ENCODE peak calls at places on chromosomes 2 and 18, in ten cellular contexts. One of them, this sample, is unnamed.

GRCh38 chr2:27779417-27780055 is 8.0 kb downstream of the MRPL33 start:
- DNase-seq in uterus: no peak
- DNase-seq in tibial artery: no peak
- DNase-seq in H1: no peak
- DNase-seq in astrocyte of the spinal cord: no peak
- DNase-seq in adrenal gland: no peak
- DNase-seq in A673: peak
- DNase-seq in astrocyte: no peak
- DNase-seq in transverse colon: no peak
- DNase-seq in breast epithelium: no peak
- DNase-seq in this sample: no peak

GRCh38 chr2:206962966-206963365 is 23.6 kb downstream of the CPO start:
- DNase-seq in uterus: no peak
- DNase-seq in tibial artery: no peak
- DNase-seq in H1: no peak
- DNase-seq in astrocyte of the spinal cord: no peak
- DNase-seq in adrenal gland: no peak
- DNase-seq in A673: no peak
- DNase-seq in astrocyte: no peak
- DNase-seq in transverse colon: no peak
- DNase-seq in breast epithelium: no peak
- DNase-seq in this sample: no peak

GRCh38 chr18:9730786-9731185 is 22.7 kb downstream of the RAB31 start:
- DNase-seq in uterus: no peak
- DNase-seq in tibial artery: no peak
- DNase-seq in H1: no peak
- DNase-seq in astrocyte of the spinal cord: no peak
- DNase-seq in adrenal gland: no peak
- DNase-seq in A673: no peak
- DNase-seq in astrocyte: no peak
- DNase-seq in transverse colon: no peak
- DNase-seq in breast epithelium: no peak
- DNase-seq in this sample: no peak

GRCh38 chr2:26494891-26495290 is 17.0 kb upstream of the OTOF start:
- DNase-seq in uterus: no peak
- DNase-seq in tibial artery: no peak
- DNase-seq in H1: no peak
- DNase-seq in astrocyte of the spinal cord: no peak
- DNase-seq in adrenal gland: no peak
- DNase-seq in A673: no peak
- DNase-seq in astrocyte: no peak
- DNase-seq in transverse colon: no peak
- DNase-seq in breast epithelium: no peak
- DNase-seq in this sample: no peak

GRCh38 chr2:240890691-240891090 is 5.3 kb downstream of the MAB21L4 start:
- DNase-seq in uterus: no peak
- DNase-seq in tibial artery: no peak
- DNase-seq in H1: no peak
- DNase-seq in astrocyte of the spinal cord: no peak
- DNase-seq in adrenal gland: no peak
- DNase-seq in A673: no peak
- DNase-seq in astrocyte: no peak
- DNase-seq in transverse colon: no peak
- DNase-seq in breast epithelium: no peak
- DNase-seq in this sample: no peak

GRCh38 chr2:226994775-226995174 is 158.9 kb downstream of the RHBDD1 start:
- DNase-seq in uterus: no peak
- DNase-seq in tibial artery: no peak
- DNase-seq in H1: no peak
- DNase-seq in astrocyte of the spinal cord: no peak
- DNase-seq in adrenal gland: no peak
- DNase-seq in A673: no peak
- DNase-seq in astrocyte: peak
- DNase-seq in transverse colon: no peak
- DNase-seq in breast epithelium: no peak
- DNase-seq in this sample: no peak

GRCh38 chr2:173986805-173987204 is 21.6 kb upstream of the SP3 start:
- DNase-seq in uterus: peak
- DNase-seq in tibial artery: no peak
- DNase-seq in H1: no peak
- DNase-seq in astrocyte of the spinal cord: no peak
- DNase-seq in adrenal gland: no peak
- DNase-seq in A673: no peak
- DNase-seq in astrocyte: no peak
- DNase-seq in transverse colon: peak
- DNase-seq in breast epithelium: no peak
- DNase-seq in this sample: no peak

GRCh38 chr18:66167829-66168463 is 417.1 kb downstream of the CDH7 start:
- DNase-seq in uterus: no peak
- DNase-seq in tibial artery: no peak
- DNase-seq in H1: no peak
- DNase-seq in astrocyte of the spinal cord: no peak
- DNase-seq in adrenal gland: no peak
- DNase-seq in A673: no peak
- DNase-seq in astrocyte: no peak
- DNase-seq in transverse colon: no peak
- DNase-seq in breast epithelium: no peak
- DNase-seq in this sample: no peak

GRCh38 chr2:227228061-227228667 is 63.7 kb downstream of the COL4A3 start:
- DNase-seq in uterus: no peak
- DNase-seq in tibial artery: no peak
- DNase-seq in H1: no peak
- DNase-seq in astrocyte of the spinal cord: no peak
- DNase-seq in adrenal gland: peak
- DNase-seq in A673: peak
- DNase-seq in astrocyte: no peak
- DNase-seq in transverse colon: peak
- DNase-seq in breast epithelium: no peak
- DNase-seq in this sample: no peak

DNA sequence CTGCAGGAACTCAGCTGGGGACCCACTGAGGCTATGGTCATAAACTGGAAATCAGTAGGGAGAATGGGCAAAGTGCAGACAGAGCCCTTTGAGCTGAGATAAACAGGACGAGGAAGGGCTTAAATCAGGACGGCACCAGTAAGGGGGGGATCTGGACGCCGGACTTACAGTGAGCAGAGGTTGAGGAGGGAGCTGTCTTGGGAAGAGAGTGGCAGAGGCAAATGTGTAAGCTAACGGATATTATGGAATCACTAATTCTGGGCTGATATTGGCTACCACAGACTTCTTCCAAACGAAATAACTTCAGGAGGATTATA is 540 bp downstream of the CYP27A1 start:
- DNase-seq in uterus: no peak
- DNase-seq in tibial artery: no peak
- DNase-seq in H1: no peak
- DNase-seq in astrocyte of the spinal cord: peak
- DNase-seq in adrenal gland: peak
- DNase-seq in A673: no peak
- DNase-seq in astrocyte: no peak
- DNase-seq in transverse colon: peak
- DNase-seq in breast epithelium: no peak
- DNase-seq in this sample: no peak
- H3K4me3 ChIP-seq in uterus: peak
- H3K4me3 ChIP-seq in tibial artery: peak
- H3K4me3 ChIP-seq in H1: peak
- H3K4me3 ChIP-seq in astrocyte of the spinal cord: peak
- H3K4me3 ChIP-seq in adrenal gland: peak
- H3K4me3 ChIP-seq in A673: no peak
- H3K4me3 ChIP-seq in astrocyte: peak
- H3K4me3 ChIP-seq in transverse colon: peak
- H3K4me3 ChIP-seq in breast epithelium: peak
- H3K4me3 ChIP-seq in this sample: no peak

DNA sequence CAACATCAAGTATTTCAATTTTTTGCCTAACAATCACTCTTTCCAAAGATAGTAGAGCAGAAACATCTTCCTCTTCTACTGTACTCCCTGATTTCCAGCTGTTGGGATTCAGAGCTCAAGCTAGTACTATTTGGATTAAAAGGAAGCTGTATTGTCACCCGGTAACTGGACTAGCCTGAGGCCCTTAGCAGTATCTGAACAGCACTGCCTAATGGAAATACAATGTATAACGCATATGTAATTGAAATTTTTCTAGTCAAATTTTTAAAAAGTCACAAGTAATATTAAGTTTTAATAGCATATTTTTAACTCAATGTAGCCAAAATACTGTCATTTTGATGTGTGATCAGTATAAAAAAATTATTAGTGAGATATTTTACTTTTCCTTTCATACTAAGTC is 86.1 kb downstream of the COX7A2L start:
- DNase-seq in uterus: no peak
- DNase-seq in tibial artery: no peak
- DNase-seq in H1: no peak
- DNase-seq in astrocyte of the spinal cord: no peak
- DNase-seq in adrenal gland: no peak
- DNase-seq in A673: peak
- DNase-seq in astrocyte: no peak
- DNase-seq in transverse colon: no peak
- DNase-seq in breast epithelium: no peak
- DNase-seq in this sample: no peak
- TF ChIP-seq CTCF in uterus: no peak
- TF ChIP-seq CTCF in tibial artery: no peak
- TF ChIP-seq CTCF in H1: no peak
- TF ChIP-seq CTCF in astrocyte of the spinal cord: peak
- TF ChIP-seq CTCF in adrenal gland: no peak
- TF ChIP-seq CTCF in A673: peak
- TF ChIP-seq CTCF in astrocyte: no peak
- TF ChIP-seq CTCF in transverse colon: no peak
- TF ChIP-seq CTCF in breast epithelium: no peak
- TF ChIP-seq CTCF in this sample: no peak

DNA sequence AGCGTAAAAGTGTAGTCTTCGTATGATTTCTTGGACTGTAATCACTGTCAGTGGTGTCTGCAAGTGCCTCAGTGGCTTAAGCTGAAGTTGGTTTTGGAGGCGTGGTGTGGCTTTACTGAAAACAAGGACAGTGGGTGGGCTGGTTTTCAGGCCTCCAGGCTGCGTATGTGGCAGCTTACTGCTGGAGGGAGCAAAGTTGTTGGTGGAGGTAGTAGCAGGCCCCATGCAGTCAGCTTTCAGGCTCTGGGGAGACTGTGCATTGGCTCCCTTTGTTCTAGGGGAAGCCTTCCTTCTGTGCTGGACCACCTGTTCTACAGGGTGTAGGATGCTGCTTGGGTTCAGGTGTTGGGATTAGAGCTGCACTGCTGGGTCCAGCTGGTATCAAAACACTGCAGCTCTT is 91.6 kb downstream of the NCK2 start:
- DNase-seq in uterus: no peak
- DNase-seq in tibial artery: no peak
- DNase-seq in H1: no peak
- DNase-seq in astrocyte of the spinal cord: no peak
- DNase-seq in adrenal gland: no peak
- DNase-seq in A673: no peak
- DNase-seq in astrocyte: no peak
- DNase-seq in transverse colon: no peak
- DNase-seq in breast epithelium: no peak
- DNase-seq in this sample: no peak
- H3K4me3 ChIP-seq in uterus: no peak
- H3K4me3 ChIP-seq in tibial artery: no peak
- H3K4me3 ChIP-seq in H1: no peak
- H3K4me3 ChIP-seq in astrocyte of the spinal cord: no peak
- H3K4me3 ChIP-seq in adrenal gland: no peak
- H3K4me3 ChIP-seq in A673: no peak
- H3K4me3 ChIP-seq in astrocyte: no peak
- H3K4me3 ChIP-seq in transverse colon: no peak
- H3K4me3 ChIP-seq in breast epithelium: no peak
- H3K4me3 ChIP-seq in this sample: no peak

DNA sequence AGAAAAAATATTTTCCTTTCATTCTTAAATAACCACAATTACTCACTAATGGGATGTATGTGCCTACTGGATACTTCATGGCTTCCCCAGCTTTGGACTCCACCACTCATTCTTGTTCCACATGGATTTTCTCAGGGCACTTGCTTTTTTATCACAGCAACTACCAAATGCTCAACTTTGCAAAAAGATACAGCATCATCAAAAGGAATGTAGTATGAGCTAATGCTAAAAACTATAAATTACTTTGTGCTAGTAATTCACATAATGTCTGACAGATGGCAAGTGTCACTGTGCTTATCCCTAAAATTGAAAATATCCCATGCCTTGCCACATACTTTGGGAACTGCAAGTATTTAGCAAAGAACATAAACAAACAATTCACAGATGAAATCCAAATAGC is 130.4 kb upstream of the ZFP36L2 start:
- DNase-seq in uterus: no peak
- DNase-seq in tibial artery: no peak
- DNase-seq in H1: no peak
- DNase-seq in astrocyte of the spinal cord: peak
- DNase-seq in adrenal gland: no peak
- DNase-seq in A673: no peak
- DNase-seq in astrocyte: peak
- DNase-seq in transverse colon: no peak
- DNase-seq in breast epithelium: no peak
- DNase-seq in this sample: no peak
- TF ChIP-seq CTCF in uterus: no peak
- TF ChIP-seq CTCF in tibial artery: no peak
- TF ChIP-seq CTCF in H1: no peak
- TF ChIP-seq CTCF in astrocyte of the spinal cord: no peak
- TF ChIP-seq CTCF in adrenal gland: no peak
- TF ChIP-seq CTCF in A673: no peak
- TF ChIP-seq CTCF in astrocyte: no peak
- TF ChIP-seq CTCF in transverse colon: no peak
- TF ChIP-seq CTCF in breast epithelium: no peak
- TF ChIP-seq CTCF in this sample: no peak

GRCh38 chr2:105776560-105776928 is 31.8 kb downstream of the NCK2 start:
- DNase-seq in uterus: no peak
- DNase-seq in tibial artery: no peak
- DNase-seq in H1: no peak
- DNase-seq in astrocyte of the spinal cord: no peak
- DNase-seq in adrenal gland: peak
- DNase-seq in A673: no peak
- DNase-seq in astrocyte: no peak
- DNase-seq in transverse colon: no peak
- DNase-seq in breast epithelium: no peak
- DNase-seq in this sample: no peak

GRCh38 chr2:105777071-105777482 is 32.4 kb downstream of the NCK2 start:
- DNase-seq in uterus: no peak
- DNase-seq in tibial artery: no peak
- DNase-seq in H1: no peak
- DNase-seq in astrocyte of the spinal cord: no peak
- DNase-seq in adrenal gland: no peak
- DNase-seq in A673: no peak
- DNase-seq in astrocyte: no peak
- DNase-seq in transverse colon: peak
- DNase-seq in breast epithelium: no peak
- DNase-seq in this sample: no peak

GRCh38 chr2:105774781-105775337 is 30.1 kb downstream of the NCK2 start:
- DNase-seq in uterus: no peak
- DNase-seq in tibial artery: no peak
- DNase-seq in H1: no peak
- DNase-seq in astrocyte of the spinal cord: no peak
- DNase-seq in adrenal gland: no peak
- DNase-seq in A673: no peak
- DNase-seq in astrocyte: no peak
- DNase-seq in transverse colon: no peak
- DNase-seq in breast epithelium: no peak
- DNase-seq in this sample: no peak

GRCh38 chr2:105777506-105778343 is 33.0 kb downstream of the NCK2 start:
- DNase-seq in uterus: no peak
- DNase-seq in tibial artery: no peak
- DNase-seq in H1: no peak
- DNase-seq in astrocyte of the spinal cord: no peak
- DNase-seq in adrenal gland: no peak
- DNase-seq in A673: no peak
- DNase-seq in astrocyte: no peak
- DNase-seq in transverse colon: no peak
- DNase-seq in breast epithelium: no peak
- DNase-seq in this sample: no peak

GRCh38 chr2:105775809-105776559 is 31.3 kb downstream of the NCK2 start:
- DNase-seq in uterus: no peak
- DNase-seq in tibial artery: no peak
- DNase-seq in H1: no peak
- DNase-seq in astrocyte of the spinal cord: no peak
- DNase-seq in adrenal gland: no peak
- DNase-seq in A673: no peak
- DNase-seq in astrocyte: no peak
- DNase-seq in transverse colon: peak
- DNase-seq in breast epithelium: no peak
- DNase-seq in this sample: no peak
- H3K4me3 ChIP-seq in uterus: no peak
- H3K4me3 ChIP-seq in tibial artery: no peak
- H3K4me3 ChIP-seq in H1: no peak
- H3K4me3 ChIP-seq in astrocyte of the spinal cord: no peak
- H3K4me3 ChIP-seq in adrenal gland: no peak
- H3K4me3 ChIP-seq in A673: no peak
- H3K4me3 ChIP-seq in astrocyte: no peak
- H3K4me3 ChIP-seq in transverse colon: no peak
- H3K4me3 ChIP-seq in breast epithelium: no peak
- H3K4me3 ChIP-seq in this sample: peak

This sample was measured in GM12864.